ENCODE peak calls at places on chromosomes 2 and 18, in nine cellular contexts. One of them, this sample, is unnamed.
A peak's percentile ranks its signal among the peaks of the same experiment; 100 is the strongest.

GRCh38 chr2:195820373-195820772 is 163.3 kb downstream of the SLC39A10 start:
- DNase-seq in epithelial cell of esophagus: peak; percentile 64
- DNase-seq in stomach: no peak
- DNase-seq in bronchial epithelial cell: peak; percentile 70
- DNase-seq in tibial artery: no peak
- DNase-seq in GM23338: no peak
- DNase-seq in A549: no peak
- DNase-seq in left lung: no peak
- DNase-seq in retinal pigment epithelial cell: no peak
- DNase-seq in this sample: no peak

GRCh38 chr2:101983486-101983885 is 8.3 kb upstream of the IL1R2 start:
- DNase-seq in epithelial cell of esophagus: peak; percentile 81
- DNase-seq in stomach: no peak
- DNase-seq in bronchial epithelial cell: peak; percentile 82
- DNase-seq in tibial artery: no peak
- DNase-seq in GM23338: no peak
- DNase-seq in A549: no peak
- DNase-seq in left lung: no peak
- DNase-seq in retinal pigment epithelial cell: peak; percentile 39
- DNase-seq in this sample: peak; percentile 85

GRCh38 chr2:104834431-104834830 is 19.5 kb upstream of the POU3F3 start:
- DNase-seq in epithelial cell of esophagus: no peak
- DNase-seq in stomach: no peak
- DNase-seq in bronchial epithelial cell: no peak
- DNase-seq in tibial artery: no peak
- DNase-seq in GM23338: no peak
- DNase-seq in A549: no peak
- DNase-seq in left lung: no peak
- DNase-seq in retinal pigment epithelial cell: no peak
- DNase-seq in this sample: no peak

GRCh38 chr2:137467246-137467862 is 496.9 kb upstream of the HNMT start:
- DNase-seq in epithelial cell of esophagus: peak; percentile 72
- DNase-seq in stomach: no peak
- DNase-seq in bronchial epithelial cell: peak; percentile 53
- DNase-seq in tibial artery: no peak
- DNase-seq in GM23338: peak; percentile 72
- DNase-seq in A549: peak; percentile 29
- DNase-seq in left lung: no peak
- DNase-seq in retinal pigment epithelial cell: no peak
- DNase-seq in this sample: peak; percentile 12

GRCh38 chr2:45541450-45541849 is 69.6 kb downstream of the SRBD1 start:
- DNase-seq in epithelial cell of esophagus: no peak
- DNase-seq in stomach: no peak
- DNase-seq in bronchial epithelial cell: no peak
- DNase-seq in tibial artery: no peak
- DNase-seq in GM23338: peak; percentile 13
- DNase-seq in A549: no peak
- DNase-seq in left lung: no peak
- DNase-seq in retinal pigment epithelial cell: no peak
- DNase-seq in this sample: no peak

GRCh38 chr18:75221397-75221796 is 10.8 kb downstream of the TSHZ1 start:
- DNase-seq in epithelial cell of esophagus: peak; percentile 19
- DNase-seq in stomach: no peak
- DNase-seq in bronchial epithelial cell: peak; percentile 33
- DNase-seq in tibial artery: no peak
- DNase-seq in GM23338: no peak
- DNase-seq in A549: no peak
- DNase-seq in left lung: no peak
- DNase-seq in retinal pigment epithelial cell: no peak
- DNase-seq in this sample: no peak

GRCh38 chr2:132416080-132416911 is at the start of gene GPR39:
- DNase-seq in epithelial cell of esophagus: peak; percentile 99
- DNase-seq in stomach: peak; percentile 94
- DNase-seq in bronchial epithelial cell: peak; percentile 97
- DNase-seq in tibial artery: peak; percentile 71
- DNase-seq in GM23338: peak; percentile 84
- DNase-seq in A549: peak; percentile 97
- DNase-seq in left lung: peak; percentile 94
- DNase-seq in retinal pigment epithelial cell: peak; percentile 72
- DNase-seq in this sample: peak; percentile 70

GRCh38 chr18:42182728-42183700 is 228.0 kb downstream of the PIK3C3 start:
- DNase-seq in epithelial cell of esophagus: peak; percentile 41
- DNase-seq in stomach: no peak
- DNase-seq in bronchial epithelial cell: peak; percentile 50
- DNase-seq in tibial artery: no peak
- DNase-seq in GM23338: no peak
- DNase-seq in A549: no peak
- DNase-seq in left lung: no peak
- DNase-seq in retinal pigment epithelial cell: no peak
- DNase-seq in this sample: no peak

GRCh38 chr2:149166958-149167810 is 128.7 kb downstream of the LYPD6B start:
- DNase-seq in epithelial cell of esophagus: peak; percentile 57
- DNase-seq in stomach: no peak
- DNase-seq in bronchial epithelial cell: peak; percentile 59
- DNase-seq in tibial artery: no peak
- DNase-seq in GM23338: no peak
- DNase-seq in A549: no peak
- DNase-seq in left lung: no peak
- DNase-seq in retinal pigment epithelial cell: no peak
- DNase-seq in this sample: no peak

GRCh38 chr2:149170156-149170555 is 131.7 kb downstream of the LYPD6B start:
- DNase-seq in epithelial cell of esophagus: no peak
- DNase-seq in stomach: no peak
- DNase-seq in bronchial epithelial cell: no peak
- DNase-seq in tibial artery: no peak
- DNase-seq in GM23338: no peak
- DNase-seq in A549: no peak
- DNase-seq in left lung: no peak
- DNase-seq in retinal pigment epithelial cell: no peak
- DNase-seq in this sample: no peak

GRCh38 chr2:149170911-149171310 is 132.4 kb downstream of the LYPD6B start:
- DNase-seq in epithelial cell of esophagus: no peak
- DNase-seq in stomach: peak; percentile 28
- DNase-seq in bronchial epithelial cell: no peak
- DNase-seq in tibial artery: no peak
- DNase-seq in GM23338: no peak
- DNase-seq in A549: no peak
- DNase-seq in left lung: no peak
- DNase-seq in retinal pigment epithelial cell: no peak
- DNase-seq in this sample: no peak

GRCh38 chr2:149167941-149168340 is 129.4 kb downstream of the LYPD6B start:
- DNase-seq in epithelial cell of esophagus: peak; percentile 23
- DNase-seq in stomach: no peak
- DNase-seq in bronchial epithelial cell: no peak
- DNase-seq in tibial artery: no peak
- DNase-seq in GM23338: no peak
- DNase-seq in A549: no peak
- DNase-seq in left lung: no peak
- DNase-seq in retinal pigment epithelial cell: no peak
- DNase-seq in this sample: no peak

GRCh38 chr2:149169653-149170052 is 131.2 kb downstream of the LYPD6B start:
- DNase-seq in epithelial cell of esophagus: peak; percentile 95
- DNase-seq in stomach: peak; percentile 46
- DNase-seq in bronchial epithelial cell: peak; percentile 94
- DNase-seq in tibial artery: no peak
- DNase-seq in GM23338: no peak
- DNase-seq in A549: no peak
- DNase-seq in left lung: no peak
- DNase-seq in retinal pigment epithelial cell: no peak
- DNase-seq in this sample: peak; percentile 20
- TF ChIP-seq CTCF in epithelial cell of esophagus: no peak
- TF ChIP-seq CTCF in stomach: no peak
- TF ChIP-seq CTCF in bronchial epithelial cell: no peak
- TF ChIP-seq CTCF in tibial artery: no peak
- TF ChIP-seq CTCF in GM23338: no peak
- TF ChIP-seq CTCF in A549: no peak
- TF ChIP-seq CTCF in left lung: no peak
- TF ChIP-seq CTCF in retinal pigment epithelial cell: no peak
- TF ChIP-seq CTCF in this sample: no peak

DNA sequence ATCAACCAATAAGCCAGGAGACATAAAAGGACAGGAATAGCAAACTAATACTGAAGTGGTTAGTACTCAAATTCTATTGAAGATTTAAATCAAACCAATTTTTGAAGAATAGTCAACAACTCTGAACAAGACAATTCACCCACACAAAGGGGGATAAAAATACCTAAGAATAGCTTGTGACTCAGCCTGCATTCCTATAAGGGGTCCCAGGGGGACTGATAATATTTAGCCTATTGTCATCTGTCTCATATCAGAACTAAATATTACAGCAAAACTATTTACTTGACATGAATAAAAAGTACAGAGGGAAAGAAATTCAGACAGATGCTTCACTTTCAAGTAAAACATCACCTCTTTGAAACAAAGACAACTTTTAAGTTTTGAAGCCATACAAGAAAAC is 7.7 kb downstream of the ITSN2 start:
- DNase-seq in epithelial cell of esophagus: no peak
- DNase-seq in stomach: no peak
- DNase-seq in bronchial epithelial cell: no peak
- DNase-seq in tibial artery: no peak
- DNase-seq in GM23338: no peak
- DNase-seq in A549: no peak
- DNase-seq in left lung: no peak
- DNase-seq in retinal pigment epithelial cell: no peak
- DNase-seq in this sample: no peak
- H3K4me3 ChIP-seq in epithelial cell of esophagus: no peak overlapping the region
- H3K4me3 ChIP-seq in stomach: no peak overlapping the region
- H3K4me3 ChIP-seq in bronchial epithelial cell: no peak overlapping the region
- H3K4me3 ChIP-seq in tibial artery: no peak overlapping the region
- H3K4me3 ChIP-seq in GM23338: no peak overlapping the region
- H3K4me3 ChIP-seq in A549: no peak overlapping the region
- H3K4me3 ChIP-seq in left lung: no peak overlapping the region
- H3K4me3 ChIP-seq in retinal pigment epithelial cell: no peak overlapping the region
- H3K4me3 ChIP-seq in this sample: no peak overlapping the region

GRCh38 chr2:197354169-197354558 is 43.6 kb upstream of the ANKRD44 start:
- DNase-seq in epithelial cell of esophagus: no peak
- DNase-seq in stomach: no peak
- DNase-seq in bronchial epithelial cell: no peak
- DNase-seq in tibial artery: no peak
- DNase-seq in GM23338: no peak
- DNase-seq in A549: no peak
- DNase-seq in left lung: no peak
- DNase-seq in retinal pigment epithelial cell: no peak
- DNase-seq in this sample: no peak

GRCh38 chr2:197353393-197354168 is 43.0 kb upstream of the ANKRD44 start:
- DNase-seq in epithelial cell of esophagus: no peak
- DNase-seq in stomach: no peak
- DNase-seq in bronchial epithelial cell: no peak
- DNase-seq in tibial artery: no peak
- DNase-seq in GM23338: no peak
- DNase-seq in A549: no peak
- DNase-seq in left lung: no peak
- DNase-seq in retinal pigment epithelial cell: no peak
- DNase-seq in this sample: no peak

GRCh38 chr2:197358927-197359326 is 48.3 kb upstream of the ANKRD44 start:
- DNase-seq in epithelial cell of esophagus: no peak
- DNase-seq in stomach: no peak
- DNase-seq in bronchial epithelial cell: peak; percentile 26
- DNase-seq in tibial artery: no peak
- DNase-seq in GM23338: no peak
- DNase-seq in A549: no peak
- DNase-seq in left lung: no peak
- DNase-seq in retinal pigment epithelial cell: no peak
- DNase-seq in this sample: no peak

GRCh38 chr2:197357986-197358385 is 47.4 kb upstream of the ANKRD44 start:
- DNase-seq in epithelial cell of esophagus: no peak
- DNase-seq in stomach: no peak
- DNase-seq in bronchial epithelial cell: no peak
- DNase-seq in tibial artery: no peak
- DNase-seq in GM23338: no peak
- DNase-seq in A549: no peak
- DNase-seq in left lung: no peak
- DNase-seq in retinal pigment epithelial cell: no peak
- DNase-seq in this sample: no peak

DNA sequence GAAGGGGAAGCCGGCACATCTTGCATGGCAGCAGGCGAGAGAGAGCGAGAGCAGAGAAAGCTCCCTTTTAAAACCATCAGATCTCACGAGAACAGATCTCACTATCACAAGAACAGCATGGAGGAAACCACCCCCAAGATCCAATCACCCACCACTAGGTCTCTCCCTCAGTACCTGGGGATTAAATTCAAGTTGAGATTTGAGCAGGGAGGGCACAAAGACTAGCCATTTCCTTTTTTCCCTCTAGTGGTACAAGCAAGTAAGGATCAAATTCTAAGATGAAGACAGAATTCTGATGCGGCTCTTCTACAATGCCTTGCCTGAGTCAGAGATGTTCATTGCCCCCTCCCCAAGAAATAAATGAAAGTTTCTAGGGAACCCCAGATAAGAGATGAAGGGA is 45.6 kb upstream of the ANKRD44 start:
- DNase-seq in epithelial cell of esophagus: no peak
- DNase-seq in stomach: no peak
- DNase-seq in bronchial epithelial cell: no peak
- DNase-seq in tibial artery: no peak
- DNase-seq in GM23338: peak; percentile 79
- DNase-seq in A549: peak; percentile 22
- DNase-seq in left lung: no peak
- DNase-seq in retinal pigment epithelial cell: no peak
- DNase-seq in this sample: no peak
- TF ChIP-seq CTCF in epithelial cell of esophagus: peak; percentile 32
- TF ChIP-seq CTCF in stomach: no peak
- TF ChIP-seq CTCF in bronchial epithelial cell: peak; percentile 10
- TF ChIP-seq CTCF in tibial artery: no peak
- TF ChIP-seq CTCF in GM23338: peak; percentile 60
- TF ChIP-seq CTCF in A549: peak; percentile 23
- TF ChIP-seq CTCF in left lung: no peak
- TF ChIP-seq CTCF in retinal pigment epithelial cell: peak; percentile 51
- TF ChIP-seq CTCF in this sample: peak; percentile 48

DNA sequence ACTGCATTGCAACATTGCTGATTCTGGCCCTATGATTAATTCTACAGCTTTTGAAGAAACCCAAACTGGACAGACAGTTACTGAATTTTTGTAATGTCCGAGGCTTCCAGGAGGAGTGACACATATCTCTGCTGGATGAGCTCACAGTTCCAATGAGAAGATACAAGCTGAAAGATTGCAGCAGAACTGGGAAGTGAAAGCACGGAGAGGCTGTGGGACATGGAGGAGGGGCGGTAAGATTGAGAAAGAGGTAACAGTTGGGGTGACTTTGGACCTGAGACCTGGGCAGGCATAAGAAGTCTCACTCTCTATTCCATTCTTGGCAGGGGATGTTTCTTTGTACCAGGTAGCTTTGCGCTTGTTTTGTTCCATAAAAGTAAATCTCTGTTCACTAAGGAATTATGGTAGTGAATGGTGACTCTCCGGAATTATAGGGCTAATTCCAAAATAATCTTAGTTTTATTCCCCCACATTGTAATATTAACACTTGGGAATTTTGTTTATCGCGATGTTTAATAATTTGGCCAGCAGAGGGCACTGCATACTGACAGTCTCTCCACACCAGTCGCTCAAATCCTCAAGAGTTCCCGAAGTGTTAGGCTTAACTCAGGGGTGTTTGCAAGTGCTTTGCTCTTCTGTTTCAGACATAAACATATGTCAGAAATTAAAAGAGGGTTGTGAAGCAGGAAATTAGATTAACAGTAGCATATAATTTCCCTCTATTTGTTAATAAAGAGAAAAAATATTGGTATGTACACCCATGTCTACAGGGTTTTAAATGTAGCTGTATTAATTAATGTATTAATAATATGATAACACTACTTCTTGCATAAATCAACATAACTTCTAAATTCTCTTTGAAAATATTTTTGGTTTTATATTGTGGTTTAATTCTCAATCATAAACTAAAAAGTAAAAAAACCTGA is 201.4 kb downstream of the SOCS6 start:
- DNase-seq in epithelial cell of esophagus: peak; percentile 60
- DNase-seq in stomach: peak; percentile 29
- DNase-seq in bronchial epithelial cell: peak; percentile 52
- DNase-seq in tibial artery: no peak
- DNase-seq in GM23338: peak; percentile 76
- DNase-seq in A549: peak; percentile 49
- DNase-seq in left lung: no peak
- DNase-seq in retinal pigment epithelial cell: no peak
- DNase-seq in this sample: peak; percentile 27
- H3K4me3 ChIP-seq in epithelial cell of esophagus: no peak overlapping the region
- H3K4me3 ChIP-seq in stomach: no peak overlapping the region
- H3K4me3 ChIP-seq in bronchial epithelial cell: no peak overlapping the region
- H3K4me3 ChIP-seq in tibial artery: no peak overlapping the region
- H3K4me3 ChIP-seq in GM23338: no peak overlapping the region
- H3K4me3 ChIP-seq in A549: no peak overlapping the region
- H3K4me3 ChIP-seq in left lung: no peak overlapping the region
- H3K4me3 ChIP-seq in retinal pigment epithelial cell: no peak overlapping the region
- H3K4me3 ChIP-seq in this sample: peak overlapping the region; percentile 33